ENCODE peak calls at places on chromosomes 11 and 22, in four cellular contexts. V is CD8-positive, alpha-beta T cell; T is pancreas; W is H1. F is an unnamed sample.

GRCh38 chr22:37746366-37747089 is 49.7 kb downstream of the TRIOBP start:
- DNase-seq in V (peak), W (peak), T (no peak), F (peak)

GRCh38 chr11:17498475-17498874 is 21.8 kb upstream of the ABCC8 start:
- DNase-seq in T (no peak), W (peak), V (no peak), F (no peak)

GRCh38 chr11:34366522-34366921 is 8.7 kb upstream of the ABTB2 start:
- DNase-seq in V (no peak), W (no peak), T (peak), F (peak)

GRCh38 chr11:44097821-44098220 is 2.3 kb downstream of the EXT2 start:
- DNase-seq in W (no peak), T (no peak), V (no peak), F (no peak)

GRCh38 chr22:48357196-48357595 is 1470.5 kb downstream of the BRD1 start:
- DNase-seq in V (no peak), T (no peak), W (peak), F (no peak)

GRCh38 chr11:73331138-73331916 is 23.3 kb downstream of the ARHGEF17 start:
- DNase-seq in V (no peak), W (peak), T (no peak), F (no peak)

GRCh38 chr11:115422013-115422697 is 82.1 kb downstream of the CADM1 start:
- DNase-seq in T (no peak), W (no peak), V (no peak), F (no peak)

GRCh38 chr11:32309541-32310217 is 125.7 kb downstream of the WT1 start:
- DNase-seq in V (no peak), T (no peak), W (no peak), F (no peak)

GRCh38 chr11:38710262-38710661 is 2112.2 kb upstream of the RAG2 start:
- DNase-seq in T (no peak), V (no peak), W (no peak), F (no peak)

DNA sequence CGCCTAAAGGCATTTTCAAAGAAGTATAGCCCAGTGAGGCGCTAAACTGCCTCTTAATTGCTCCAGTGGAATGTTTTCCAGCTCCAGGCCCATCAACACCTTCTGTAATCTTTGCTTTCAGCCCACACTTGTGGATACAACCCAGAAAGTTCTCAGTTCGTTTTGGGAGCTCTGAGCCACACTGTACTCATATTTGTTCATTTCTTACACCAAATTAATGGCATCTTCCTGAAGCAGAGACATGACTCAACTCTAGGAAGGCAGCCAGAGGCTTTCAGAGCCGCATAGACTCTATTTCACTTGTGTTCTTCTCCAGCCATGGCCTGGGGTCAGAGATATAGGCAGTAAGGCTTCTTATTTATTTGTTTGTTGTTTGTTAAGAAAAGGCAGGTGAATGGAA is 175.5 kb upstream of the NCAM1 start:
- DNase-seq in V (no peak), W (no peak), T (no peak), F (no peak)
- H3K27ac ChIP-seq in V (no peak), W (no peak), T (no peak), F (no peak)

DNA sequence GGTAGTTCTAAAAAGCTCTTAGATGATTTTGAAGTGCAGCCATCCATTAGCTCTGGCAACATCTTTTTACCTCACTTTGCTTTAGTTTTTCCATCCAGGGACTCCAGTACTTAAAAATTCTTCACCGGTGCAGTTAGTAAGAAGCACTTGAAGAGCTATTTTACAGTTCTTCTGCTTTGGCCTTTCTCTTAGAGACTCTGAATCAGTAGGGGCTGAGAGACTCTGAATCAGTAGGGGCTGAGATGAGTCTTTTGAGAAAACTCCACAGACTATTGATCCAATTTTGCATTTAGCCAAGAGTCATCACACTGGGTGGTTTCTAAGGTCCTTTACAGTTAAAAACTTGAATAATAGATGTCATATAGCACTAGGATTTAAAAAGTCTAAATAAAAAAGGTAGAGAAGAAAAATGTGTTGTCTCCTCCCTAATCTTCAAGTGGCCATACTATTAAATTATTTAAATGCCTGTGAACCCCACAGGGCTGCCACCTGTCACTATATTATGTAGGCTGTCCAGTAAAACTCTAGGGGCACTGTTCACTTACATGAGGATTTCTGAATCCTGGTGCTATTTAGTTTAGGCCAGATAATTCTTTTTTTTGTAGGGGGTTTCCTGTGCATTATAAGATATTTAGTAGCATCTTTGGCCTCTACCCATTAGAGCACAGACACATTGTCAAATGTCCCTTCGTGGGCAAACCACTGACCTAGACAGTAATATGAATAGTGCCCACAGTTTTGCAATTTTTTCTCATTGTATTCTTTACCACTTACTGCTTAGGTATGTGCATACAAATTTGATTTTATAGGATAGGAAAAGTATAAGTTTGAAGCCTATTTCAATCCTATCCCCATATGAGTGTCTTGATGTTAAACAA is 26.3 kb upstream of the HIKESHI start:
- DNase-seq in T (no peak), W (no peak), V (no peak), F (no peak)
- H3K27ac ChIP-seq in T (peak), W (no peak), V (no peak), F (no peak)

GRCh38 chr11:19985106-19985505 is 175.2 kb downstream of the DBX1 start:
- DNase-seq in T (no peak), V (no peak), W (no peak), F (no peak)

GRCh38 chr11:19980388-19980787 is 179.9 kb downstream of the DBX1 start:
- DNase-seq in T (no peak), V (no peak), W (no peak), F (no peak)

GRCh38 chr11:19984048-19984742 is 176.1 kb downstream of the DBX1 start:
- DNase-seq in T (no peak), W (no peak), V (no peak), F (no peak)

GRCh38 chr11:19980957-19981669 is 179.2 kb downstream of the DBX1 start:
- DNase-seq in T (no peak), W (no peak), V (no peak), F (no peak)

GRCh38 chr11:19982761-19983495 is 177.3 kb downstream of the DBX1 start:
- DNase-seq in V (no peak), W (no peak), T (no peak), F (no peak)
- H3K27ac ChIP-seq in V (no peak), W (no peak), T (no peak), F (no peak)

GRCh38 chr11:46936138-46937110 is at the start of gene CSTPP1:
- DNase-seq in V (peak), T (peak), W (peak), F (peak)
- H3K27ac ChIP-seq in V (peak), T (peak), W (peak), F (no peak)

GRCh38 chr22:46769191-46769675 is 6.8 kb downstream of the TBC1D22A start:
- DNase-seq in T (no peak), V (no peak), W (no peak), F (no peak)

GRCh38 chr22:46770151-46770641 is 7.7 kb downstream of the TBC1D22A start:
- DNase-seq in V (no peak), T (no peak), W (no peak), F (no peak)

GRCh38 chr22:46767249-46767985 is 5.0 kb downstream of the TBC1D22A start:
- DNase-seq in W (no peak), T (no peak), V (no peak), F (no peak)

GRCh38 chr22:46770726-46771125 is 8.3 kb downstream of the TBC1D22A start:
- DNase-seq in V (no peak), T (no peak), W (no peak), F (no peak)

GRCh38 chr22:46769706-46770105 is 7.3 kb downstream of the TBC1D22A start:
- DNase-seq in V (no peak), W (no peak), T (no peak), F (no peak)
- H3K27ac ChIP-seq in V (no peak), W (no peak), T (peak), F (peak)

DNA sequence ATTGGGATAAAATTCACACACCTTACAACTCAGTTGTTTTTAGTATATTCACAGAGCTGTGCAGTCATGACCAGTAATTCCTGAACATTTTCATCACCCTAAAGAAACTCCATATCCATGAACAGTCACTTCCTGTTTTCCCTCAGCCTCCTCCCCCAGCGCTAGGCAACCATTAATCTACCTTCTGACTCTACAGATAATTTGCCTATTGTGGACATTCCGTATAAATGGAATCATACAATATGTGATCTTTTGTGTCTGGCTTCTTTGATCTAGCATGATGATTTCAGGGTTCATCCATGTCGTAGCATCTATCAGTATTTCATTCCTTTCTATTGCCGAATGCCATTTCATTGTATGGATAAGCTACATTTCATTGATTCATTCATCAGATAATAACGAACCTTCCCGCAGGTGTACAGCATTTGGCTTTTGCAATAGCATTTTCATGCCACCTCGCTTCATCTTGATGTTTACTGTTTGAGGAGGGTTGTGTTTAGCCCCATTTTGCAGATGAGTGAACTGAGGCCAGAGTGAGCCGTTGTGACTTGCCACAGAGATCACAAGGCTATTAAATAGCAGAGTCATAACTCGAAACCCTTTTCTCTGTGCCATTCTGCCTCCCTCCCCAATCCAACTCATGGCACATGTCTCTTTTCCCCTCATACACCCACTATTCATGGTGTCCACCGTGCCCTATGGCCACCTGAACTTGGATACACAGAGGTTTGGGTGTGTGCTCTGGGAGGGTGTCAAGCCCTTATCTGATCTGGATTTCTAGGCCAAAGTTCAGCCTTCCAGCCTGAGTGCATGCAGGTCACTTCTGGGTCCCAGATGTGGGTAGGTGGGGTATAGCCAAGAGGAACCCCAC is 11.1 kb upstream of the MYH9 start:
- DNase-seq in V (no peak), T (no peak), W (no peak), F (peak)
- H3K27ac ChIP-seq in V (no peak), T (no peak), W (no peak), F (peak)

DNA sequence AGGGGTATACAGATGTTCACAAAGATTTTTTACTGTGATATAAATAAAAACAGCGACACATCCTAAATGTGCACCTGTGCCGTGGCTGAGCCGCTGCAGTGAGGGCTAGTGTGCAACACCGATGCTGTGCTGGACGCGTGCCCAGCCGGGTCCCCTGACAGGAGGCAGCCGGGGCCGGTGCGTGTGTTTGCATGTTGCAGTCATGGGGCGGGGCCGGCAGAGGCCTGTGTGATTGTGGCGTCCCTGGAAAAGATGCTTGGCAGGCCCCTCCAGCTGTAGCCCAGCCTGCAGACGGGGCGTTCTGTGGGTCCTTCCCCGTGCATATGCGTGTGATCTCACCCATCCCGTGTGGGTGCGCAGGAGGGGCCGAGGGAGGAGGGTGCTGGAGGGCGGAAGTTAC is 30.6 kb downstream of the MUC6 start:
- DNase-seq in W (no peak), T (peak), V (no peak), F (no peak)
- H3K27ac ChIP-seq in W (no peak), T (peak), V (no peak), F (no peak)

GRCh38 chr11:67542971-67543370 is 19.7 kb upstream of the CABP2 start:
- DNase-seq in V (no peak), W (no peak), T (no peak), F (peak)

GRCh38 chr11:67543585-67543984 is 20.3 kb upstream of the CABP2 start:
- DNase-seq in V (no peak), T (no peak), W (no peak), F (no peak)

GRCh38 chr11:67546852-67547251 is 23.6 kb upstream of the CABP2 start:
- DNase-seq in T (peak), V (no peak), W (no peak), F (peak)

GRCh38 chr11:67544591-67545242 is 21.5 kb upstream of the CABP2 start:
- DNase-seq in T (no peak), V (no peak), W (no peak), F (peak)

DNA sequence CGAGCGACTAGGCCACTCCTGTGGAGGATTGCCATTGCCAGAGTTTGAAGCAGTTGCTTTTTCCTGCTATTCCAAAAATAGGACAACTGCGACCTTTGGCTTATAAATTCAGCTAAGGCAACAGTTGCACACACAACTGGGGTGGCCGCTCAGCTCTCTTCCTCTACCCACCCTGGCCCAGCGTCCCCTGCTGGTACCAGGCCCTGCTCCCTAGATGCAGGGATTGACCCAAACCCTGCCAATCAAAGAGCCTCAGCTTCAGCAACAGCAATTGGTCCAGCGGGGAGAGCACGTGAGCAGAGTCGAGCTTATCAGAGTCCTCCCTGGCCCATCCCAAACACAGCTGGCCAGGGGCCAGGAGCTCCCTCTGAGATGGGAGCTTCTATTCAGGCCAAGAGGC is 22.0 kb upstream of the CABP2 start:
- DNase-seq in V (no peak), W (no peak), T (no peak), F (peak)
- H3K27ac ChIP-seq in V (no peak), W (no peak), T (no peak), F (peak)

GRCh38 chr11:118099838-118100570 is 13.2 kb upstream of the SMIM35 start:
- DNase-seq in W (no peak), T (no peak), V (no peak), F (no peak)

GRCh38 chr11:118095967-118096367 is 9.2 kb upstream of the SMIM35 start:
- DNase-seq in V (no peak), T (no peak), W (no peak), F (no peak)

GRCh38 chr11:118100691-118101232 is 14.0 kb upstream of the SMIM35 start:
- DNase-seq in T (no peak), V (no peak), W (no peak), F (no peak)

GRCh38 chr11:118102721-118103261 is 16.0 kb upstream of the SMIM35 start:
- DNase-seq in V (no peak), W (no peak), T (no peak), F (no peak)

GRCh38 chr11:118098996-118099837 is 12.5 kb upstream of the SMIM35 start:
- DNase-seq in W (peak), T (no peak), V (no peak), F (no peak)
- H3K27ac ChIP-seq in W (no peak), T (no peak), V (no peak), F (no peak)